ENCODE peak calls at places on chromosomes 1 and 21, in four cellular contexts. N is stimulated activated CD8-positive, alpha-beta memory T cell treated with anti-CD3 and anti-CD28 coated beads, Interleukin-12 subunit alpha, Interleukin-12 subunit beta, amount 100 ng/mL, for 4 hours; D is activated CD8-positive, alpha-beta memory T cell treated with anti-CD3 and anti-CD28 coated beads for 4 hours; S is amniotic stem cell. U is an unnamed sample.

GRCh38 chr1:33335020-33335419 is 14.1 kb upstream of the A3GALT2 start:
- DNase-seq in N (no peak), D (no peak), S (no peak), U (no peak)

GRCh38 chr1:117093091-117093534 is 28.4 kb downstream of the TRIM45 start:
- DNase-seq in N (no peak), D (no peak), S (peak; percentile 93), U (no peak)

GRCh38 chr1:236455242-236455641 is 61.2 kb downstream of the EDARADD start:
- DNase-seq in N (no peak), D (no peak), S (no peak), U (no peak)

GRCh38 chr1:53688703-53689102 is 50.3 kb downstream of the GLIS1 start:
- DNase-seq in N (no peak), D (no peak), S (no peak), U (no peak)

GRCh38 chr21:45450741-45451740 is 46.1 kb downstream of the COL18A1 start:
- DNase-seq in N (no peak), D (no peak), S (no peak), U (no peak)

GRCh38 chr1:22841754-22842370 is 130.8 kb downstream of the LACTBL1 start:
- DNase-seq in N (no peak), D (no peak), S (no peak), U (no peak)

GRCh38 chr1:30872033-30872947 is 36.3 kb downstream of the SDC3 start:
- DNase-seq in N (no peak), D (no peak), S (no peak), U (no peak)

GRCh38 chr1:11337536-11338350 is 64.7 kb downstream of the UBIAD1 start:
- DNase-seq in N (peak; percentile 48), D (peak; percentile 42), S (no peak), U (peak; percentile 53)

GRCh38 chr1:200165493-200166220 is 138.1 kb downstream of the NR5A2 start:
- DNase-seq in N (no peak), D (no peak), S (no peak), U (no peak)

GRCh38 chr1:167057297-167057688 is 32.9 kb downstream of the GPA33 start:
- DNase-seq in N (no peak), D (no peak), S (no peak), U (no peak)

GRCh38 chr1:8905582-8906191 is 27.2 kb upstream of the ENO1 start:
- DNase-seq in N (no peak), D (no peak), S (peak; percentile 29), U (no peak)

GRCh38 chr1:9653783-9654517 is 2.4 kb downstream of the PIK3CD start:
- DNase-seq in N (no peak), D (no peak), S (no peak), U (no peak)

GRCh38 chr1:56931686-56932085 is 34.1 kb downstream of the C8B start:
- DNase-seq in N (no peak), D (no peak), S (no peak), U (no peak)